ENCODE peak calls at places on chromosomes 4 and X, in ten cellular contexts. P, N, U, Q, K, G, C, V, L and Y are unnamed samples.

GRCh38 chrX:320126-320783 is 1.7 kb upstream of the GTPBP6 start:
- DNase-seq in P (no peak), N (no peak), U (no peak), Q (peak), K (peak), G (no peak), C (no peak), V (peak), L (no peak), Y (no peak)

GRCh38 chr4:25903905-25904747 is 9.9 kb upstream of the SMIM20 start:
- DNase-seq in P (no peak), N (no peak), U (no peak), Q (no peak), K (no peak), G (no peak), C (no peak), V (no peak), L (no peak), Y (no peak)

GRCh38 chr4:52234539-52235174 is 183.6 kb downstream of the SPATA18 start:
- DNase-seq in P (no peak), N (peak), U (peak), Q (no peak), K (no peak), G (no peak), C (peak), V (no peak), L (no peak), Y (peak)

GRCh38 chr4:5238106-5238505 is 186.8 kb downstream of the STK32B start:
- DNase-seq in P (no peak), N (no peak), U (peak), Q (no peak), K (no peak), G (no peak), C (no peak), V (no peak), L (no peak), Y (peak)

GRCh38 chr4:57043304-57044251 is 64.9 kb downstream of the POLR2B start:
- DNase-seq in P (no peak), N (no peak), U (no peak), Q (no peak), K (no peak), G (no peak), C (peak), V (no peak), L (no peak), Y (peak)

GRCh38 chr4:137430171-137430570 is 102.1 kb downstream of the PCDH18 start:
- DNase-seq in P (no peak), N (no peak), U (no peak), Q (no peak), K (no peak), G (no peak), C (peak), V (no peak), L (no peak), Y (no peak)

GRCh38 chr4:147732516-147733193 is 767 bp downstream of the ARHGAP10 start:
- DNase-seq in P (no peak), N (peak), U (no peak), Q (no peak), K (peak), G (no peak), C (no peak), V (no peak), L (no peak), Y (no peak)

GRCh38 chr4:114659386-114660008 is 60.9 kb downstream of the UGT8 start:
- DNase-seq in P (peak), N (peak), U (peak), Q (peak), K (no peak), G (peak), C (peak), V (no peak), L (peak), Y (peak)

GRCh38 chr4:25941441-25941840 is 27.4 kb downstream of the SMIM20 start:
- DNase-seq in P (no peak), N (no peak), U (no peak), Q (no peak), K (no peak), G (no peak), C (no peak), V (no peak), L (no peak), Y (no peak)

GRCh38 chrX:109739625-109740024 is 6.6 kb upstream of the ACSL4 start:
- DNase-seq in P (no peak), N (no peak), U (no peak), Q (no peak), K (no peak), G (no peak), C (no peak), V (no peak), L (no peak), Y (no peak)

GRCh38 chr4:84167089-84167488 is 332.0 kb downstream of the NKX6-1 start:
- DNase-seq in P (no peak), N (no peak), U (no peak), Q (no peak), K (no peak), G (no peak), C (no peak), V (no peak), L (no peak), Y (no peak)

GRCh38 chr4:147388016-147388415 is 92.9 kb upstream of the EDNRA start:
- DNase-seq in P (no peak), N (no peak), U (no peak), Q (no peak), K (no peak), G (no peak), C (no peak), V (no peak), L (no peak), Y (no peak)

GRCh38 chrX:53630261-53630660 is 56.3 kb downstream of the HUWE1 start:
- DNase-seq in P (no peak), N (no peak), U (no peak), Q (no peak), K (no peak), G (no peak), C (no peak), V (no peak), L (no peak), Y (no peak)

GRCh38 chrX:39605183-39605582 is 492.6 kb downstream of the BCOR start:
- DNase-seq in P (no peak), N (no peak), U (no peak), Q (no peak), K (no peak), G (no peak), C (no peak), V (no peak), L (no peak), Y (no peak)

GRCh38 chr4:109046549-109047171 is 255.8 kb downstream of the COL25A1 start:
- DNase-seq in P (peak), N (no peak), U (peak), Q (no peak), K (no peak), G (no peak), C (peak), V (no peak), L (no peak), Y (no peak)

DNA sequence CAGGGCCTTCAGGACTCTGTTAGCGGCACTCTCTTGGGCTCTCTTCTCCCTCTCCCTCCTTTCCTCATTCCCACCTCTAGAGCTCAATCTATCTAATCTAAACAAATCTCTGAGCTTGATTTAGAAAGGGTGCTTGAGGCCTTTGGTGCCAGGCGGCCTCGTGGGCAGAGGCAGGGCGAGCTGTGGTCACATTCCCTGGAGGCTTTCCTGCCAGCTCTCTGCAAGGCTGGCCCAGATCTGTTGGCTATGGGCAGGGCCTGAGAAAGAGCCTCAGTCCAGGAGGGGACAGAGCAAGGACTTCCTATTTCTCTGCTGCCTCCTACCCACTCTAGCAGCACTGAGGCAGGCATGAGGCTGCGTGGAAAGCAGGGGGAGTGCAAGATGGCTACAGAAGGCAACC is 38.6 kb downstream of the PJA1 start:
- DNase-seq in P (no peak), N (no peak), U (no peak), Q (no peak), K (no peak), G (no peak), C (no peak), V (no peak), L (no peak), Y (no peak)
- TF ChIP-seq CTCF in P (no peak), N (no peak), U (no peak), Q (no peak), K (no peak), G (no peak), C (no peak), V (no peak), L (no peak), Y (no peak)

GRCh38 chr4:185774076-185774731 is 37.8 kb downstream of the SORBS2 start:
- DNase-seq in P (no peak), N (no peak), U (no peak), Q (no peak), K (no peak), G (no peak), C (no peak), V (peak), L (no peak), Y (no peak)
- H3K4me3 ChIP-seq in P (no peak), N (no peak), U (peak), Q (peak), K (peak), G (peak), C (peak), V (peak), L (no peak), Y (no peak)

GRCh38 chr4:163665521-163666334 is 171.2 kb downstream of the TMA16 start:
- DNase-seq in P (no peak), N (no peak), U (no peak), Q (no peak), K (no peak), G (no peak), C (no peak), V (no peak), L (no peak), Y (no peak)
- TF ChIP-seq CTCF in P (no peak), N (no peak), U (no peak), Q (no peak), K (no peak), G (no peak), C (no peak), V (no peak), L (no peak), Y (no peak)

DNA sequence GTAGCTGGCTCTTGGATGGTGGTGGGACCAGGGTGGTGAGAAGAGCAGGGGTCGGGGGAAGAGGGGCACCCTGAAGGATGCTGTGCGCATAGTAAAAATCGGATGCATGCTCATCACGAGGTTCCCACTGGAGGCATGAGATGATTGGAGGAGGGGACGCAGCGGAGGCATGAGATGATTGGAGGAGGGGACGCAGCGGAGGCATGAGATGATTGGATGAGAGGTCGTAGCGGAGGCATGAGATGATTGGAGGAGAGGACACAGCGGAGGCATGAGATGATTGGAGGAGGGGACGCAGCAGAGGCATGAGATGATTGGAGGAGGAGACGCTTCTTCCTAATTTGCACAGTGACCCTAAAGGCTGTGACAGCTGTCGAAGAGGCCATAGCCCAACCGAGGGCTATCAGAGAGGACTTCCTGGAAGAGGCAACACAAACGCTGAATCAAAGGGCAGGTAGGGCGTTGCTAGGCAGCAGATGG is 106.7 kb downstream of the ADRA2C start:
- DNase-seq in P (no peak), N (no peak), U (no peak), Q (no peak), K (no peak), G (no peak), C (no peak), V (no peak), L (no peak), Y (no peak)
- H3K4me3 ChIP-seq in P (no peak), N (no peak), U (no peak), Q (no peak), K (no peak), G (no peak), C (no peak), V (no peak), L (no peak), Y (no peak)

DNA sequence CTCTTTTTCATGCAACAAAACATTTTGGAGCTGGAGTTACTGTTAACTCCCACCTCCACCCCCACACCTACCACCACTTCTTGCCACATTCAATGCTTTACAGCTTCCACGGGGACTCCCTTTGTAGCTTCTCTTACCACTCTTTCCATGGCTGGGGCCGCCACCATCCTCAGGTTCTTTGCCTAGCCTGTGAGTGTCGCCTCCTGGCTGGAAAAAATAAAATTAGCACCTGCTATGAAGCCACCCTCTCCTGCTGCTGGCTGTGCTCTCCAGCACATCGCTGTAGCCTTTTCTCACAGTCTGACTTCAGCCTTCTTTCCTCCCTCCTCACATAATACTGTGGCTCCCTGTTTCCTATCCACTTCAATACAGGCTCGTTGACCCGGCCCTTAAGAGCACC is 114.4 kb downstream of the FRAS1 start:
- DNase-seq in P (no peak), N (no peak), U (no peak), Q (no peak), K (no peak), G (no peak), C (no peak), V (no peak), L (no peak), Y (no peak)
- TF ChIP-seq CTCF in P (no peak), N (no peak), U (no peak), Q (no peak), K (no peak), G (no peak), C (no peak), V (no peak), L (no peak), Y (no peak)

GRCh38 chr4:102543529-102543928 is 42.4 kb downstream of the NFKB1 start:
- DNase-seq in P (no peak), N (no peak), U (no peak), Q (no peak), K (no peak), G (no peak), C (no peak), V (no peak), L (no peak), Y (no peak)
- H3K4me3 ChIP-seq in P (no peak), N (no peak), U (no peak), Q (no peak), K (no peak), G (no peak), C (no peak), V (no peak), L (no peak), Y (no peak)

DNA sequence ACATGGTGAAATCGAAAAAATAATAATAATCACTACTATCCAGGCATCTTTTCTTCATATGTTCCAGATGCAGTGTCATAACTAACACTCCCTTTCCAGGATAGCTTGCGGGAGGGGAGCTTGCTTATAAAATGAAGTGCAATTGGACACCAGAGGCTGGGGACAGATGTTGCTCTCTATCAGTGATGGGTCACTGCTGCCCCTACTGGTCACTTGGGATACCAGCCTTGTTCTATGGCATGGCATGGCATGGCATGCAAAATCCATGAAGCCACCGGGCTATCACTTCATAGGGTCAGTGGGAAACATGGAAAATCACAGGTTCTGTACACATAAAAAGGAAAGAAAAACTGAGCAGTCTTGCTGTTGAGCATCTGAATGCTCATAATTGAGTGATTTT is 168.1 kb downstream of the GLRA2 start:
- DNase-seq in P (no peak), N (peak), U (no peak), Q (peak), K (peak), G (no peak), C (peak), V (no peak), L (peak), Y (peak)
- TF ChIP-seq CTCF in P (peak), N (peak), U (peak), Q (peak), K (peak), G (peak), C (peak), V (peak), L (peak), Y (peak)